ENCODE peak calls at places on chromosomes 7 and 10, in four cellular contexts. G is mesothelial cell of epicardium, I is transverse colon, K is AG10803. C is an unnamed sample.

GRCh38 chr10:73871915-73872710 is 2.2 kb downstream of the CAMK2G start:
- DNase-seq in G (no peak), K (peak), I (peak), C (no peak)

GRCh38 chr7:66953044-66953427 is 32.0 kb downstream of the TMEM248 start:
- DNase-seq in G (no peak), K (no peak), I (no peak), C (no peak)

GRCh38 chr10:423167-423566 is 266.3 kb downstream of the DIP2C start:
- DNase-seq in G (no peak), K (no peak), I (no peak), C (no peak)

GRCh38 chr10:131141645-131142445 is 169.7 kb downstream of the TCERG1L start:
- DNase-seq in I (no peak), K (no peak), G (no peak), C (no peak)

GRCh38 chr10:3424102-3424803 is 251.7 kb upstream of the PITRM1 start:
- DNase-seq in K (no peak), G (no peak), I (no peak), C (no peak)

GRCh38 chr10:31299119-31299518 is 19.9 kb upstream of the ZEB1 start:
- DNase-seq in I (no peak), G (no peak), K (no peak), C (no peak)

GRCh38 chr10:78688945-78689935 is 379.5 kb upstream of the ZMIZ1 start:
- DNase-seq in K (peak), G (no peak), I (no peak), C (no peak)

GRCh38 chr7:92295391-92295790 is 49.6 kb downstream of the ANKIB1 start:
- DNase-seq in I (no peak), K (no peak), G (no peak), C (no peak)

GRCh38 chr10:69715899-69716606 is 85.7 kb upstream of the COL13A1 start:
- DNase-seq in K (no peak), I (no peak), G (no peak), C (no peak)

GRCh38 chr7:85773116-85773783 is 586.4 kb upstream of the SEMA3D start:
- DNase-seq in K (peak), I (no peak), G (no peak), C (no peak)

GRCh38 chr7:139036901-139037300 is 1.1 kb upstream of the ZC3HAV1L start:
- DNase-seq in I (no peak), K (no peak), G (no peak), C (no peak)

DNA sequence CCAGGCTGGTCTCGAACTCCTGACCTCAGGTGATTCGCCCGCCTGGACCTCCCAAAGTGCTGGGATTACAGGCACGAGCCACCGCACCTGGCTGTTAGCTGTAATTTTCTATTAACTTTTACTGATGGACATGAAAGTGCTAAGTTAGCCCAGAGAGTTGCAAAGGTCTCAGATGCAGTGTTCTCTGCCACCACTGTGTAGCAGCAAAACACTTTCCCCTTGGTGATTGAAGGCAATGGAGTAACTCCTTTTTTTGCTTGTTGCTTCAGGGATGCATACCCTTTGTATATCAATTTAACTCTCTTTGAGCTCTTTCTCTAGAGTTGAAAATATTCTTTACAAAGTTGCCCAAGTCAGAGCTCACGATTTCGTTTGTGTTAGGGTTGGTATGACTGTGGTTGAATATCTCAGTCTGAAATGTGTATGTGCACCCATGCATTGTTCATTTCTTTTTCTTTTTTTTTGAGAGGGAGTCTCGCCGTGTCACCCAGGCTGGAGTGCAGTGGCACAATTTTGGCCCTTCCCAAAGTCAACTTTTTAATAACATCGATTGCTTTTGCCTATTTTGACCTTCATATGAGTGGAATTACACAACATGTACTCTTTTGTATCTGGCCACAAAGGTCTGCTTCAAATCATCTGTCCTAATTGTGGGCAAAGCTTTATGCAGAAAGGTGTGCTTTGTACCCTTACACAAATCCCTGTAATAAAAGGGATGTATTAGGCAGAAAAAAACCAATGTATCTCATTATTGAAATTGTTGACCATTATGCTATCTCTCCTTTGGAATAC is 52.6 kb downstream of the GTF2I start:
- DNase-seq in K (no peak), I (no peak), G (no peak), C (no peak)
- TF ChIP-seq CTCF in K (no peak), I (no peak), G (no peak), C (no peak)

DNA sequence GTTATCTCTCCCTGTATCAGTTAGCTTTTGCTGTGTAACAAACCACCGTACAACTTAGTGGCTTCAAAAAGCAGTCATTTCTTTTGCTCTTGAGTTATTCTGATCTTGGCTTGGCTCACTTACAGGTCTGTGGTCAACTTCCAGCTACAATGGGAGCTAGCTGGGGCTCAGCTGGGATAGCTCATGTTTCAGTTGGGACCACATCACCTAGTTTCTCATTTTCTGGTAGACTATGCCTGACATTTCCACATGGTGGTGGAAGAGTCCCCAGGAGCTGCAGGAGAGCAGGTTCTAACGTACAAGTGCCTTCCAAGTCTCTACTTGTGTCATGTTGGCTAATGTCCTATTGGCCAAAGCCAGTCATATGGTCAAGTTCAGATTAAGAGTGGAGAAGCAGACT is 25.8 kb upstream of the PIP4K2A start:
- DNase-seq in K (no peak), I (no peak), G (no peak), C (no peak)
- TF ChIP-seq CTCF in K (no peak), I (no peak), G (no peak), C (no peak)

GRCh38 chr7:155166108-155166507 is 96.0 kb downstream of the HTR5A start:
- DNase-seq in K (no peak), I (no peak), G (no peak), C (no peak)

GRCh38 chr7:155162422-155162821 is 92.3 kb downstream of the HTR5A start:
- DNase-seq in I (no peak), G (no peak), K (no peak), C (no peak)

GRCh38 chr7:155161690-155162089 is 91.6 kb downstream of the HTR5A start:
- DNase-seq in G (no peak), I (no peak), K (no peak), C (no peak)

GRCh38 chr7:155164316-155164715 is 94.2 kb downstream of the HTR5A start:
- DNase-seq in K (no peak), I (no peak), G (no peak), C (no peak)

DNA sequence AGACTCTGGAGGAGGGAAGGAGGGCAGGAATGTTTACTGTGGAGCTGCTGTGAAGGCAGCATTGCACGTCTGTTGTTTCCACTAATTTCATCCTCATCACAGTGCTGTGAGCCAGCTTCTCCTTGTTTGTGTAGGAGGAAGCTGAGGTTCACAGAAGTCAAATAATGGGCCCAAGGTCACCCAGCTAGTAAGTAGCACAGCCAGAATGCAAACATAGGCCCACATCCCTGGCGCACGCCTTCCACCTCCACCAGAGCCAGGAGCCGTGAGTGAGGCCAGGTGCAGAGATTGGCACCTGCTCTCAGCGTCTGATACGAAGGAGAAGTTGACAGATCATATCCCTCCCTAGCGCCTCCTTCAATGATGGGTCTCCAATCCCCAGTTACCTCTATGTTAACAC is 93.6 kb downstream of the HTR5A start:
- DNase-seq in K (no peak), G (no peak), I (no peak), C (no peak)
- TF ChIP-seq CTCF in K (no peak), G (no peak), I (no peak), C (no peak)

DNA sequence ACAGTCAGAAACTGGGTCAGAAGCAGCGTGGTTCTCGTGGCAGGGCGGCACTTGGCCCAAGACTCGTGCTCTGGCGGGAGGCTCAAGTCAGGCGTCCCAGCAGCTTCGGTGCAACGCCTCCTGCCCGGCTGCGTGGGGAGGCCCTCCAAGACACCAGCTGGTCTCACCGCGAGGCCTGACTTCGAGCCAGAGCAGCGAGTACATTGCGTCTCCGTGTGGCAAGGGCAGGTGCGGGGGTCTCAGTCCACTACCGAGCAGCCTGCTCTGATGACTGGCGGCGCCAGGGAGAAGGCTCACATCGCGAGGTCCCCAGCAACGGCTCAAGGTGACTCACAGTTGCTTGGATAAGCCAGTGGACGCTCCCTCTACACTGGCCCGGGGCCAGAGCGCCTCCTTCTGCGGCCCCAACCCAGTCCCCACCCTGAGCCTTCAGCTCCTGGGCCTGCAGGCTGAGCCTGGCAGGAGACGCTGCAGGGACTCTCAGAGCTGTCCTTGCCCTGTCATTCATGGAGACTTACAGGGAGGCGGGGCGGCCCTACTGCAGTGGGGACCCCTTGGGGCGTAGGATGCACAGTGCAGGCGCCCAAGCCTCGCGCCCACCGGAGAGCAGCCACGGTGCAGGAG is 41.9 kb upstream of the PRKAR1B start:
- DNase-seq in I (no peak), K (no peak), G (no peak), C (no peak)
- TF ChIP-seq CTCF in I (no peak), K (no peak), G (peak), C (no peak)

DNA sequence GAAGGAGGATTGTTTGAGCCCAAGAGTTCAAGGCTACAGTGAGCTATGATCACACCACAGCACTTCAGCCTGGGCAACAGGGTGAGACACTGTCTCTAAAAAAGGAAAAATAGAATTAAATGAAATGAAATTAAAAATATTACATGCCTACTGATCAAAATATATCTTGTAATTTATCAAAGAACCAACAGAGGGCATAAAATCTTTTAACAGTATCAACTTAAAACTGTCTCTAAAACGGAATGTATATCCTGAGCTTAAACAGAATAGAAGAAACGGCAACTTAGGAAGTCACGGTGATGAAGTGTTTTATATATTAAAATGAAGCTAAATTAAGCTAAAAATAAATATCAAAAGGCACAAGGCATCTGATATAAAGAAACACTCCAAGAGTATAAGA is 78.8 kb downstream of the MTPAP start:
- DNase-seq in G (no peak), K (peak), I (no peak), C (no peak)
- TF ChIP-seq CTCF in G (peak), K (peak), I (no peak), C (no peak)